ENCODE peak calls at places on chromosomes 12 and 14, in four cellular contexts. One of them, this sample, is unnamed. For H3K9me3, the result is how much of the 10 kb centered on the place peaks cover.

GRCh38 chr14:90513151-90514014 is 116.6 kb downstream of the CALM1 start:
- DNase-seq in A549: peak
- DNase-seq in K562: no peak
- DNase-seq in GM12878: no peak
- DNase-seq in this sample: peak

GRCh38 chr14:55889124-55889523 is 229.1 kb upstream of the PELI2 start:
- DNase-seq in A549: peak
- DNase-seq in K562: no peak
- DNase-seq in GM12878: no peak
- DNase-seq in this sample: no peak

GRCh38 chr14:104030958-104031357 is 54.5 kb upstream of the ASPG start:
- DNase-seq in A549: no peak
- DNase-seq in K562: no peak
- DNase-seq in GM12878: no peak
- DNase-seq in this sample: no peak

GRCh38 chr14:95328876-95329503 is 9.3 kb upstream of the CLMN start:
- DNase-seq in A549: no peak
- DNase-seq in K562: no peak
- DNase-seq in GM12878: no peak
- DNase-seq in this sample: no peak

GRCh38 chr14:50230601-50231474 is 540 bp downstream of the SOS2 start:
- DNase-seq in A549: peak
- DNase-seq in K562: no peak
- DNase-seq in GM12878: peak
- DNase-seq in this sample: peak

GRCh38 chr12:8894378-8894777 is 19.9 kb upstream of the PHC1 start:
- DNase-seq in A549: no peak
- DNase-seq in K562: no peak
- DNase-seq in GM12878: no peak
- DNase-seq in this sample: no peak

GRCh38 chr12:106096376-106096775 is 42.4 kb downstream of the NUAK1 start:
- DNase-seq in A549: peak
- DNase-seq in K562: no peak
- DNase-seq in GM12878: no peak
- DNase-seq in this sample: no peak

GRCh38 chr12:46264057-46264456 is 4.8 kb downstream of the SLC38A1 start:
- DNase-seq in A549: no peak
- DNase-seq in K562: no peak
- DNase-seq in GM12878: no peak
- DNase-seq in this sample: peak

GRCh38 chr12:128707488-128707887 is 116.3 kb downstream of the SLC15A4 start:
- DNase-seq in A549: no peak
- DNase-seq in K562: peak
- DNase-seq in GM12878: no peak
- DNase-seq in this sample: no peak

GRCh38 chr12:71551529-71551928 is 111.9 kb downstream of the LGR5 start:
- DNase-seq in A549: peak
- DNase-seq in K562: no peak
- DNase-seq in GM12878: no peak
- DNase-seq in this sample: peak

GRCh38 chr12:76622915-76623314 is 63.3 kb upstream of the OSBPL8 start:
- DNase-seq in A549: no peak
- DNase-seq in K562: no peak
- DNase-seq in GM12878: no peak
- DNase-seq in this sample: no peak

GRCh38 chr12:30457621-30458289 is 237.9 kb downstream of the IPO8 start:
- DNase-seq in A549: peak
- DNase-seq in K562: peak
- DNase-seq in GM12878: no peak
- DNase-seq in this sample: peak

GRCh38 chr12:28535216-28535615 is 345.0 kb downstream of the CCDC91 start:
- DNase-seq in A549: no peak
- DNase-seq in K562: no peak
- DNase-seq in GM12878: no peak
- DNase-seq in this sample: peak

GRCh38 chr12:104263580-104264358 is 39.8 kb upstream of the EID3 start:
- DNase-seq in A549: no peak
- DNase-seq in K562: no peak
- DNase-seq in GM12878: no peak
- DNase-seq in this sample: peak

GRCh38 chr12:27549231-27549800 is 25.3 kb downstream of the PPFIBP1 start:
- DNase-seq in A549: peak
- DNase-seq in K562: no peak
- DNase-seq in GM12878: no peak
- DNase-seq in this sample: peak

GRCh38 chr12:28253175-28253641 is 63.0 kb downstream of the CCDC91 start:
- DNase-seq in A549: no peak
- DNase-seq in K562: no peak
- DNase-seq in GM12878: peak
- DNase-seq in this sample: peak

GRCh38 chr12:127280393-127281275 is 986.3 kb upstream of the TMEM132C start:
- DNase-seq in A549: peak
- DNase-seq in K562: peak
- DNase-seq in GM12878: no peak
- DNase-seq in this sample: no peak

GRCh38 chr14:33836203-33836894 is 114.5 kb downstream of the EGLN3 start:
- DNase-seq in A549: no peak
- DNase-seq in K562: peak
- DNase-seq in GM12878: no peak
- DNase-seq in this sample: no peak

GRCh38 chr14:49876563-49877127 is 16.2 kb upstream of the ARF6 start:
- DNase-seq in A549: no peak
- DNase-seq in K562: no peak
- DNase-seq in GM12878: no peak
- DNase-seq in this sample: no peak

GRCh38 chr14:23364164-23364571 is 804 bp downstream of the EFS start:
- DNase-seq in A549: no peak
- DNase-seq in K562: peak
- DNase-seq in GM12878: no peak
- DNase-seq in this sample: no peak

GRCh38 chr12:6307521-6307920 is 3.0 kb upstream of the PLEKHG6 start:
- DNase-seq in A549: no peak
- DNase-seq in K562: no peak
- DNase-seq in GM12878: no peak
- DNase-seq in this sample: no peak

GRCh38 chr12:65631621-65632111 is 192.6 kb upstream of the HMGA2 start:
- DNase-seq in A549: peak
- DNase-seq in K562: no peak
- DNase-seq in GM12878: no peak
- DNase-seq in this sample: peak

GRCh38 chr12:111406474-111407370 is 999 bp downstream of the SH2B3 start:
- DNase-seq in A549: no peak
- DNase-seq in K562: no peak
- DNase-seq in GM12878: no peak
- DNase-seq in this sample: no peak

GRCh38 chr14:72782817-72783216 is 111.1 kb downstream of the DPF3 start:
- DNase-seq in A549: no peak
- DNase-seq in K562: no peak
- DNase-seq in GM12878: no peak
- DNase-seq in this sample: no peak

GRCh38 chr14:72781476-72782181 is 112.3 kb downstream of the DPF3 start:
- DNase-seq in A549: peak
- DNase-seq in K562: no peak
- DNase-seq in GM12878: no peak
- DNase-seq in this sample: peak

GRCh38 chr14:72782182-72782508 is 111.8 kb downstream of the DPF3 start:
- DNase-seq in A549: no peak
- DNase-seq in K562: no peak
- DNase-seq in GM12878: no peak
- DNase-seq in this sample: no peak

GRCh38 chr14:72779679-72780078 is 114.2 kb downstream of the DPF3 start:
- DNase-seq in A549: no peak
- DNase-seq in K562: no peak
- DNase-seq in GM12878: no peak
- DNase-seq in this sample: no peak

GRCh38 chr14:72780771-72781170 is 113.1 kb downstream of the DPF3 start:
- DNase-seq in A549: no peak
- DNase-seq in K562: no peak
- DNase-seq in GM12878: no peak
- DNase-seq in this sample: peak
- TF ChIP-seq RCOR1 in A549: no peak
- TF ChIP-seq RCOR1 in K562: no peak
- TF ChIP-seq RCOR1 in GM12878: no peak
- TF ChIP-seq RCOR1 in this sample: no peak

DNA sequence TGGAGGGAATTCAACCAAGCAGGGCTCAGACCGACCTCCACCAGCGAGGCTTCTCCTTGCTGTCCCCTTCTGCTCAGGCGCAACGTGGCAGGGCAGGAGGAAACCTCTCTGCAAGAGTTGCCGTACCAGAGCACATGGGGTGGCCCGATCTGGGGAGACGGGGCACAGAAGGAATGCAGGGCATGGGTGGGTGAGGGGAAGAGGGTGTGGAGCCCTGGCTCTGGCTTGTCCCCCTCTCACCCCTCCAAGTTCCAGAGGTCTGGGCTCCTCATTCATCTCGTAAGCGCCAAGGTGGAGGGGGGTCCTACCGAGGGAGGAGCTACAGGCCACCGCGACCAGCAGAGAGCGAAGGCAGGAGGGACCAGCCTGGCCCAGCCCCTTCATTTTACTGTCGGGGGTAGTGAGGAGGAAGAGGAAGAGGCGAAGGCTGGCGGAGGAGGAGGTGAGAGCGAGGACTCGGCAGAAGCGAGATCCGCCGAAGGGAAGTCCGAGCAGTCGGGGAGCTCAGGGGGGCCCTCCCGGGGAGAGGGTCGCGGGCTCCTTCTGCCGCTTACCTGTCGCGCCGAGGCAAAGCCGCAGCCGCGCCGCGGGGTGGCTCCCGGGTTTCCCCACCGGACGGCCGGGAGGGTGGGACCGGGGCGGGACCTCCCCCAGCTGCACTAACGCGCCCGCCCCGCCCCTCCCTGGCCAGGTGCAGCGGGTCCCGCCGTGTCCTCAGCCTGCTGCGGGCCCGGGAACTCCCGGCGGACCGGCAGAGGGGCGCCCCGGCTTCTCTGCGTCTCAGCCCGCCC is at the start of gene GALNT6:
- DNase-seq in A549: no peak
- DNase-seq in K562: peak
- DNase-seq in GM12878: no peak
- DNase-seq in this sample: no peak
- TF ChIP-seq BHLHE40 in A549: no peak
- TF ChIP-seq BHLHE40 in K562: no peak
- TF ChIP-seq BHLHE40 in GM12878: no peak
- TF ChIP-seq BHLHE40 in this sample: no peak

GRCh38 chr12:130435331-130435730 is 97.6 kb downstream of the PIWIL1 start:
- DNase-seq in A549: no peak
- DNase-seq in K562: no peak
- DNase-seq in GM12878: no peak
- DNase-seq in this sample: no peak
- H3K9me3 ChIP-seq in A549: under half
- H3K9me3 ChIP-seq in K562: under half
- H3K9me3 ChIP-seq in GM12878: under half
- H3K9me3 ChIP-seq in this sample: under half

GRCh38 chr12:85076688-85077430 is 40.7 kb downstream of the LRRIQ1 start:
- DNase-seq in A549: peak
- DNase-seq in K562: no peak
- DNase-seq in GM12878: no peak
- DNase-seq in this sample: peak
- TF ChIP-seq RCOR1 in A549: no peak
- TF ChIP-seq RCOR1 in K562: no peak
- TF ChIP-seq RCOR1 in GM12878: no peak
- TF ChIP-seq RCOR1 in this sample: no peak

DNA sequence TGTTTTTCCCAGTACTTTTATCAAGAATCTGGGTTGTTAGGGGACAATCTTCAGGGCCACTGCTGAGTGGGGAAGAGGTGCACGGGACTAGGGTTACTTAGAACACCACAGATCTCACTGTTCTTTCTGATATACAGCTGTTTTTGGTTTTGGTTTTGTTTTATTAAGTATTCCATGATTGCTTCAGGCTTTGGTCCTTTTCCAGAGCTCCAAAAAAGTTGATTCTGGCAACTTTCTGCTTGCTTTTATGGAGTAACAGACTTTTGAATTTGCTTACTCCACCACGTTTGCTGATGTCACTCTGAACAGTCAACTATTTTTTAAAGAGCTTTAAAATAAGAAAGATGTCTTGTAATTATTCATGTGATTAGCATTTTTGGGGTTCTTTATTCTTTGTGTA is 368.1 kb upstream of the FOXG1 start:
- DNase-seq in A549: no peak
- DNase-seq in K562: no peak
- DNase-seq in GM12878: no peak
- DNase-seq in this sample: no peak
- TF ChIP-seq BHLHE40 in A549: no peak
- TF ChIP-seq BHLHE40 in K562: no peak
- TF ChIP-seq BHLHE40 in GM12878: no peak
- TF ChIP-seq BHLHE40 in this sample: no peak

DNA sequence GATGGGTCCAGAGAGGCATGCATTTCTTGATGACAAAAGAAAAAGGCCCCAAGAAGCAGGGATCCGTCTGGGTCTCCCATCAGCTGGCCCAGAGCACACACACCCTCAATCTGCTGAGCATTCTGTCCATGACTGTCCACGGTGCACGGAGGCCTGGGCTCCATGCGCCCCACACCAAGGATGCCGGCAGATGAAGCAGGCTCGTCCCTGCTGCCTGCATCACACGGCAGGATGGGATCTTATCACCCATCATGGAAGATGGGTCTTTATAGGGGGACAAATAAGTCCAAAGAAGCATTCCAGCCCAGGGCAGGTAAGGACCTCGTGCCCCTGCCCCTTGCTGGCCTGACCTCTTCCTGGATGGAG is 59.7 kb downstream of the PRIMA1 start:
- DNase-seq in A549: no peak
- DNase-seq in K562: no peak
- DNase-seq in GM12878: no peak
- DNase-seq in this sample: no peak
- H3K9me3 ChIP-seq in A549: under half
- H3K9me3 ChIP-seq in K562: under half
- H3K9me3 ChIP-seq in GM12878: under half
- H3K9me3 ChIP-seq in this sample: under half

This sample was measured in IMR-90.